ENCODE peak calls at places on chromosomes 3 and 15, in five cellular contexts. One of them, this sample, is unnamed.

GRCh38 chr15:20672469-20672868 is 130.9 kb upstream of the GOLGA6L6 start:
- DNase-seq in EL: no peak
- DNase-seq in fibroblast of the conjunctiva: no peak
- DNase-seq in kidney tubule cell: no peak
- DNase-seq in activated gamma-delta T cell treated with anti-CD3 and anti-CD28 coated beads, Interleukin-2, amount 50 U/mL, for 16 hours: no peak
- DNase-seq in this sample: no peak

GRCh38 chr3:124391774-124392173 is 338.5 kb upstream of the UMPS start:
- DNase-seq in activated gamma-delta T cell treated with anti-CD3 and anti-CD28 coated beads, Interleukin-2, amount 50 U/mL, for 16 hours: no peak
- DNase-seq in EL: no peak
- DNase-seq in fibroblast of the conjunctiva: no peak
- DNase-seq in kidney tubule cell: no peak
- DNase-seq in this sample: no peak

GRCh38 chr3:181623924-181624694 is 87.6 kb upstream of the SOX2 start:
- DNase-seq in activated gamma-delta T cell treated with anti-CD3 and anti-CD28 coated beads, Interleukin-2, amount 50 U/mL, for 16 hours: no peak
- DNase-seq in fibroblast of the conjunctiva: no peak
- DNase-seq in kidney tubule cell: peak
- DNase-seq in EL: no peak
- DNase-seq in this sample: no peak

GRCh38 chr3:8453153-8453552 is 48.5 kb upstream of the LMCD1 start:
- DNase-seq in fibroblast of the conjunctiva: no peak
- DNase-seq in activated gamma-delta T cell treated with anti-CD3 and anti-CD28 coated beads, Interleukin-2, amount 50 U/mL, for 16 hours: no peak
- DNase-seq in EL: no peak
- DNase-seq in kidney tubule cell: no peak
- DNase-seq in this sample: no peak

GRCh38 chr15:59501531-59502113 is 63.6 kb downstream of the FAM81A start:
- DNase-seq in activated gamma-delta T cell treated with anti-CD3 and anti-CD28 coated beads, Interleukin-2, amount 50 U/mL, for 16 hours: no peak
- DNase-seq in EL: peak
- DNase-seq in fibroblast of the conjunctiva: peak
- DNase-seq in kidney tubule cell: peak
- DNase-seq in this sample: peak

GRCh38 chr3:170387952-170388351 is 30.4 kb downstream of the SKIL start:
- DNase-seq in activated gamma-delta T cell treated with anti-CD3 and anti-CD28 coated beads, Interleukin-2, amount 50 U/mL, for 16 hours: no peak
- DNase-seq in EL: peak
- DNase-seq in kidney tubule cell: no peak
- DNase-seq in fibroblast of the conjunctiva: no peak
- DNase-seq in this sample: no peak

GRCh38 chr3:156483426-156483825 is 71.5 kb downstream of the SSR3 start:
- DNase-seq in fibroblast of the conjunctiva: peak
- DNase-seq in EL: peak
- DNase-seq in kidney tubule cell: peak
- DNase-seq in activated gamma-delta T cell treated with anti-CD3 and anti-CD28 coated beads, Interleukin-2, amount 50 U/mL, for 16 hours: no peak
- DNase-seq in this sample: no peak

GRCh38 chr15:91864669-91865068 is 11.2 kb downstream of the SLCO3A1 start:
- DNase-seq in EL: no peak
- DNase-seq in kidney tubule cell: peak
- DNase-seq in fibroblast of the conjunctiva: no peak
- DNase-seq in activated gamma-delta T cell treated with anti-CD3 and anti-CD28 coated beads, Interleukin-2, amount 50 U/mL, for 16 hours: no peak
- DNase-seq in this sample: no peak

GRCh38 chr15:62280625-62281024 is 115.5 kb upstream of the C2CD4B start:
- DNase-seq in fibroblast of the conjunctiva: no peak
- DNase-seq in activated gamma-delta T cell treated with anti-CD3 and anti-CD28 coated beads, Interleukin-2, amount 50 U/mL, for 16 hours: no peak
- DNase-seq in EL: no peak
- DNase-seq in kidney tubule cell: no peak
- DNase-seq in this sample: no peak

GRCh38 chr15:23482228-23482627 is 35.2 kb upstream of the GOLGA6L2 start:
- DNase-seq in kidney tubule cell: no peak
- DNase-seq in activated gamma-delta T cell treated with anti-CD3 and anti-CD28 coated beads, Interleukin-2, amount 50 U/mL, for 16 hours: no peak
- DNase-seq in EL: no peak
- DNase-seq in fibroblast of the conjunctiva: no peak
- DNase-seq in this sample: no peak

GRCh38 chr15:29815000-29815704 is 7.1 kb downstream of the TJP1 start:
- DNase-seq in kidney tubule cell: peak
- DNase-seq in activated gamma-delta T cell treated with anti-CD3 and anti-CD28 coated beads, Interleukin-2, amount 50 U/mL, for 16 hours: no peak
- DNase-seq in fibroblast of the conjunctiva: no peak
- DNase-seq in EL: peak
- DNase-seq in this sample: no peak

GRCh38 chr15:87939838-87940457 is 316.6 kb downstream of the NTRK3 start:
- DNase-seq in activated gamma-delta T cell treated with anti-CD3 and anti-CD28 coated beads, Interleukin-2, amount 50 U/mL, for 16 hours: no peak
- DNase-seq in kidney tubule cell: peak
- DNase-seq in fibroblast of the conjunctiva: no peak
- DNase-seq in EL: no peak
- DNase-seq in this sample: no peak

GRCh38 chr15:22887157-22887951 is 48.9 kb downstream of the NIPA2 start:
- DNase-seq in EL: peak
- DNase-seq in fibroblast of the conjunctiva: peak
- DNase-seq in kidney tubule cell: peak
- DNase-seq in activated gamma-delta T cell treated with anti-CD3 and anti-CD28 coated beads, Interleukin-2, amount 50 U/mL, for 16 hours: no peak
- DNase-seq in this sample: no peak

GRCh38 chr15:41511331-41512077 is 2.1 kb downstream of the LTK start:
- DNase-seq in fibroblast of the conjunctiva: no peak
- DNase-seq in EL: no peak
- DNase-seq in kidney tubule cell: no peak
- DNase-seq in activated gamma-delta T cell treated with anti-CD3 and anti-CD28 coated beads, Interleukin-2, amount 50 U/mL, for 16 hours: no peak
- DNase-seq in this sample: peak

GRCh38 chr3:177713921-177714900 is 516.9 kb upstream of the TBL1XR1 start:
- DNase-seq in EL: no peak
- DNase-seq in activated gamma-delta T cell treated with anti-CD3 and anti-CD28 coated beads, Interleukin-2, amount 50 U/mL, for 16 hours: no peak
- DNase-seq in kidney tubule cell: no peak
- DNase-seq in fibroblast of the conjunctiva: no peak
- DNase-seq in this sample: no peak

GRCh38 chr3:72346526-72346926 is 501.7 kb downstream of the SHQ1 start:
- DNase-seq in activated gamma-delta T cell treated with anti-CD3 and anti-CD28 coated beads, Interleukin-2, amount 50 U/mL, for 16 hours: no peak
- DNase-seq in fibroblast of the conjunctiva: peak
- DNase-seq in EL: peak
- DNase-seq in kidney tubule cell: peak
- DNase-seq in this sample: no peak

GRCh38 chr3:157794771-157795170 is 291.6 kb upstream of the VEPH1 start:
- DNase-seq in activated gamma-delta T cell treated with anti-CD3 and anti-CD28 coated beads, Interleukin-2, amount 50 U/mL, for 16 hours: no peak
- DNase-seq in EL: peak
- DNase-seq in fibroblast of the conjunctiva: peak
- DNase-seq in kidney tubule cell: no peak
- DNase-seq in this sample: no peak

GRCh38 chr3:173371848-173372487 is 25.6 kb upstream of the NLGN1 start:
- DNase-seq in fibroblast of the conjunctiva: peak
- DNase-seq in kidney tubule cell: peak
- DNase-seq in activated gamma-delta T cell treated with anti-CD3 and anti-CD28 coated beads, Interleukin-2, amount 50 U/mL, for 16 hours: no peak
- DNase-seq in EL: peak
- DNase-seq in this sample: peak

GRCh38 chr3:11768604-11769003 is 78.1 kb downstream of the TAMM41 start:
- DNase-seq in kidney tubule cell: no peak
- DNase-seq in fibroblast of the conjunctiva: no peak
- DNase-seq in EL: no peak
- DNase-seq in activated gamma-delta T cell treated with anti-CD3 and anti-CD28 coated beads, Interleukin-2, amount 50 U/mL, for 16 hours: no peak
- DNase-seq in this sample: no peak

GRCh38 chr3:131232711-131233267 is 148.8 kb upstream of the NUDT16 start:
- DNase-seq in kidney tubule cell: no peak
- DNase-seq in activated gamma-delta T cell treated with anti-CD3 and anti-CD28 coated beads, Interleukin-2, amount 50 U/mL, for 16 hours: no peak
- DNase-seq in fibroblast of the conjunctiva: no peak
- DNase-seq in EL: no peak
- DNase-seq in this sample: no peak

GRCh38 chr15:31004220-31004733 is 12.8 kb upstream of the MTMR10 start:
- DNase-seq in activated gamma-delta T cell treated with anti-CD3 and anti-CD28 coated beads, Interleukin-2, amount 50 U/mL, for 16 hours: no peak
- DNase-seq in EL: no peak
- DNase-seq in kidney tubule cell: peak
- DNase-seq in fibroblast of the conjunctiva: no peak
- DNase-seq in this sample: peak

GRCh38 chr3:126058666-126059065 is 25.3 kb downstream of the SLC41A3 start:
- DNase-seq in fibroblast of the conjunctiva: no peak
- DNase-seq in EL: no peak
- DNase-seq in kidney tubule cell: no peak
- DNase-seq in activated gamma-delta T cell treated with anti-CD3 and anti-CD28 coated beads, Interleukin-2, amount 50 U/mL, for 16 hours: no peak
- DNase-seq in this sample: no peak

This sample was measured in iPS-NIHi11.